ENCODE peak calls at places on chromosomes 4 and X, in ten cellular contexts. One of them, this sample, is unnamed.

GRCh38 chrX:55489315-55490009 is at the start of gene USP51:
- DNase-seq in upper lobe of right lung: peak; percentile 73
- DNase-seq in lower leg skin: peak; percentile 85
- DNase-seq in WERI-Rb-1: peak; percentile 39
- DNase-seq in AG09309: no peak
- DNase-seq in fibroblast of pulmonary artery: peak; percentile 68
- DNase-seq in right atrium auricular region: peak; percentile 58
- DNase-seq in endothelial cell of umbilical vein: peak; percentile 31
- DNase-seq in stomach: peak; percentile 42
- DNase-seq in A549: peak; percentile 11
- DNase-seq in this sample: no peak

GRCh38 chr4:28444886-28445496 is 1584.3 kb downstream of the STIM2 start:
- DNase-seq in A549: no peak
- DNase-seq in right atrium auricular region: no peak
- DNase-seq in upper lobe of right lung: no peak
- DNase-seq in stomach: no peak
- DNase-seq in WERI-Rb-1: no peak
- DNase-seq in lower leg skin: no peak
- DNase-seq in endothelial cell of umbilical vein: peak; percentile 39
- DNase-seq in fibroblast of pulmonary artery: peak; percentile 33
- DNase-seq in AG09309: no peak
- DNase-seq in this sample: no peak

GRCh38 chr4:186819357-186820086 is 95.9 kb upstream of the FAT1 start:
- DNase-seq in upper lobe of right lung: no peak
- DNase-seq in lower leg skin: no peak
- DNase-seq in stomach: no peak
- DNase-seq in AG09309: no peak
- DNase-seq in endothelial cell of umbilical vein: no peak
- DNase-seq in fibroblast of pulmonary artery: peak; percentile 21
- DNase-seq in WERI-Rb-1: no peak
- DNase-seq in right atrium auricular region: no peak
- DNase-seq in A549: no peak
- DNase-seq in this sample: no peak

GRCh38 chrX:24371391-24371972 is 11.0 kb downstream of the SUPT20HL1 start:
- DNase-seq in AG09309: no peak
- DNase-seq in A549: peak; percentile 69
- DNase-seq in fibroblast of pulmonary artery: peak; percentile 67
- DNase-seq in stomach: peak; percentile 67
- DNase-seq in WERI-Rb-1: peak; percentile 65
- DNase-seq in upper lobe of right lung: no peak
- DNase-seq in lower leg skin: no peak
- DNase-seq in endothelial cell of umbilical vein: peak; percentile 48
- DNase-seq in right atrium auricular region: peak; percentile 68
- DNase-seq in this sample: no peak

GRCh38 chr4:41133619-41134018 is 80.7 kb downstream of the APBB2 start:
- DNase-seq in WERI-Rb-1: peak; percentile 24
- DNase-seq in fibroblast of pulmonary artery: peak; percentile 40
- DNase-seq in AG09309: no peak
- DNase-seq in lower leg skin: no peak
- DNase-seq in A549: no peak
- DNase-seq in upper lobe of right lung: no peak
- DNase-seq in stomach: no peak
- DNase-seq in endothelial cell of umbilical vein: peak; percentile 40
- DNase-seq in right atrium auricular region: no peak
- DNase-seq in this sample: no peak

GRCh38 chrX:103187953-103188475 is 26.9 kb upstream of the BEX4 start:
- DNase-seq in WERI-Rb-1: no peak
- DNase-seq in endothelial cell of umbilical vein: no peak
- DNase-seq in upper lobe of right lung: no peak
- DNase-seq in lower leg skin: no peak
- DNase-seq in A549: no peak
- DNase-seq in AG09309: no peak
- DNase-seq in right atrium auricular region: no peak
- DNase-seq in fibroblast of pulmonary artery: peak; percentile 7
- DNase-seq in stomach: no peak
- DNase-seq in this sample: peak; percentile 20

GRCh38 chrX:40953369-40953768 is 131.9 kb upstream of the USP9X start:
- DNase-seq in AG09309: no peak
- DNase-seq in lower leg skin: no peak
- DNase-seq in upper lobe of right lung: no peak
- DNase-seq in endothelial cell of umbilical vein: no peak
- DNase-seq in stomach: no peak
- DNase-seq in fibroblast of pulmonary artery: no peak
- DNase-seq in A549: no peak
- DNase-seq in WERI-Rb-1: no peak
- DNase-seq in right atrium auricular region: no peak
- DNase-seq in this sample: no peak

GRCh38 chr4:142376204-142376603 is 469.9 kb downstream of the INPP4B start:
- DNase-seq in upper lobe of right lung: no peak
- DNase-seq in WERI-Rb-1: no peak
- DNase-seq in AG09309: no peak
- DNase-seq in stomach: no peak
- DNase-seq in right atrium auricular region: no peak
- DNase-seq in A549: no peak
- DNase-seq in endothelial cell of umbilical vein: no peak
- DNase-seq in fibroblast of pulmonary artery: no peak
- DNase-seq in lower leg skin: no peak
- DNase-seq in this sample: no peak

DNA sequence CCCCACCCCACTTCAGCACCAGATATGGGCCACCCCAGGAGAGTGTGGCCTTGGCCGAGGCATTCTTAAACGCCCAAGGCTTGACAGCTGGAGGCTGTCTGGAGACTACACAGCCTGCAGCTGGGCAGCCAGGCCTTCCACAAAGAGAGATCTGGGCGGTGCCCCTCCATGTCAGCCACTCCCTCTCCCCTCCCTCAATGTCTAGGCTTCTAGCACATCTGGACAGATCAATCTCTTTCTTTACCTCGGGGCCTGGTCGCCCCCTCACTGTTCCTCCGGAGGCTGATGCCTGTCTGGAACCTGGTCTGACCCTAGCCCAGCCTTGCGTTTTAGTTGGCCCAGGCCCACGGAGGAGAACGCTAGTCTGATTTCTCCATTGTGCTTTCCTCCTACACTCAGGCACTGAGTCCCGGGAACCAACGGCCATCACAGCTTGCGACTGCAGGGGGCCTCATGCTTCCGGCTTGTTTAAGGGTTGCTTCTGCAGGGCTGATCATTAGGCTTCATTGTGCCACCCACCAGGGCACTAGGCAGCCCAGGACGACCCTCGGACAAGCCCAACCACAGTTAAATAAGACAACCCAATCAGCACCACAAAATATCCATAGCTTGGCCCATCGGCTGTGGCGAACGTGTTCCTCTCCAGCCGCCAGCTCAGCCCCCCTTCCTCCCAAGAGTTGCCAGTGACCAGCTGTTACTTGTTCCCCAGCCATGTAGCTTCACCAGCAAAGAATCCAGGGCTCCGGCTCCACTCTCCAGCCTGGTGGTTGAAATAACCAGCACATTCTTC is 200.6 kb downstream of the BCOR start:
- DNase-seq in WERI-Rb-1: no peak
- DNase-seq in right atrium auricular region: no peak
- DNase-seq in stomach: no peak
- DNase-seq in A549: peak; percentile 38
- DNase-seq in endothelial cell of umbilical vein: no peak
- DNase-seq in lower leg skin: no peak
- DNase-seq in fibroblast of pulmonary artery: peak; percentile 69
- DNase-seq in AG09309: no peak
- DNase-seq in upper lobe of right lung: no peak
- DNase-seq in this sample: no peak
- TF ChIP-seq CTCF in WERI-Rb-1: no peak
- TF ChIP-seq CTCF in right atrium auricular region: no peak
- TF ChIP-seq CTCF in stomach: no peak
- TF ChIP-seq CTCF in A549: no peak
- TF ChIP-seq CTCF in endothelial cell of umbilical vein: no peak
- TF ChIP-seq CTCF in lower leg skin: no peak
- TF ChIP-seq CTCF in fibroblast of pulmonary artery: no peak
- TF ChIP-seq CTCF in AG09309: peak; percentile 5
- TF ChIP-seq CTCF in upper lobe of right lung: peak; percentile 8
- TF ChIP-seq CTCF in this sample: no peak

DNA sequence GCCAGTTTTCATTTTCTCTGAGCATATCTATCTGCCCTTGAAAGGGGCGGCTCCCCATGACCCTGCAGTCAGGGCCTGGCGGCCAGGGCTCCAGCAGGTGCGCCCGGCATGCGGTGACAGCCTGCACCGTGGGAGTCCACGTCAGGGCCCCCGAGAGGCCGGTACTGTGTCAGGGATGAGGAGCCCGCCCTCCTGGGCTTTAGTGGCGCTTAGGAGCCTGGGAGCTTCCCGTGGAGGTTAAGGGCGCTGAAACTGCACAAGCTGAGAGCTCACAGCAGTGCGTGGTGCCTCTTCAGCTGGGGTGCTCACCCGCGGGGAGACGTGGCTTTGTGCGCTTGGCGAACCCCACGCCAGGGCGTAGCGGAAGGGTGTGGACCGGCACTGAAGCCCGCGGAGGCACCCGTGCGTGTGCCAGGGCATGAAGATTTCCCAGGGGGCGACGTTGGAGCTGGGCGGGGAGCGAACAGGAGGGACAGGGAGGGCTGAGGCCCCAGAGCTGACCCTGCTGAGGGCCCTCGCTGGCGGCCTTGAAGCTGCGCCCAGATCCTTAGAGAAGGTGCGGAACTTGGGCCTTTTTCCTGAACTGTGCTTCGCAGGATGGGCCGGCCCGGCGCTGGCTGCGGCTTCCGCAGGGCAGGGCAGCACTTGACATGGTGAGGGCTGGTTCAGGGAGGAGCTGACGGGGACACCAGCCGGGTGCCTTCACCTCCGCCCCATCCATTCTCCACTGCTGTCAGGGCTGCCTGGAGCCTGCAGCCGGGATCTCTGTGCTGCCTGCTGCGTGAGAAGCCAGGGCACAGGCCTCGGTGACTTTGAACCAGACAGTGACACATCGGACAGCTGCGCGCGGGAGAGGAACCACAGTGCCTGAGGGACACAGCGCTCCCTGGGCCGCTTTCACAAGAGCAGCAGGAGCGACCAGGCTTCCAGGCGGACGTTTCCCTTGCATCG is 32.9 kb downstream of the HTT-AS start:
- DNase-seq in lower leg skin: peak; percentile 93
- DNase-seq in WERI-Rb-1: no peak
- DNase-seq in fibroblast of pulmonary artery: no peak
- DNase-seq in stomach: peak; percentile 35
- DNase-seq in right atrium auricular region: peak; percentile 79
- DNase-seq in AG09309: no peak
- DNase-seq in A549: no peak
- DNase-seq in upper lobe of right lung: peak; percentile 86
- DNase-seq in endothelial cell of umbilical vein: peak; percentile 44
- DNase-seq in this sample: no peak
- H3K4me3 ChIP-seq in lower leg skin: peak overlapping the region; percentile 7
- H3K4me3 ChIP-seq in WERI-Rb-1: no peak overlapping the region
- H3K4me3 ChIP-seq in fibroblast of pulmonary artery: peak overlapping the region; percentile 12
- H3K4me3 ChIP-seq in stomach: peak overlapping the region; percentile 34
- H3K4me3 ChIP-seq in right atrium auricular region: peak overlapping the region; percentile 54
- H3K4me3 ChIP-seq in AG09309: peak overlapping the region; percentile 52
- H3K4me3 ChIP-seq in A549: no peak overlapping the region
- H3K4me3 ChIP-seq in upper lobe of right lung: peak overlapping the region; percentile 60
- H3K4me3 ChIP-seq in endothelial cell of umbilical vein: peak overlapping the region; percentile 41
- H3K4me3 ChIP-seq in this sample: peak overlapping the region; percentile 45

DNA sequence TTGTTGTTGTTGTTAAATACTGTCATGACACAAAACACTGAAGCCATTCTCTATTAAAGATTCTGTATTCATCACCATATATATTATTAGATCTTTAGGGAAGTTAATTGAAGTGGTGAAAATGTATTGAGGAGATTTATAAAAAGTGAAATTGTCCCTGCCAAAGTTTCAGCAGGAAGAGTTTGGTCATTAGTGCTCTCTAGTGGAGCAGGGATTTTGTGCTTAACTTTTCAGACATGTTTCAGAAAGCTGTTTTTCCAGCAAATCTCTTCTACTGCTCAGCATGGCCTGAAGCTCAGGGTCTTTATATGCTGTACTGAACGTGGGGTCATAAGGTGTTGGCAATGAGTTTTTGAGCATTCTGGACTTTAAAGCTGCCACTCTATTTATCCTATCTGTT is 36.7 kb upstream of the CXXC4 start:
- DNase-seq in A549: no peak
- DNase-seq in endothelial cell of umbilical vein: no peak
- DNase-seq in fibroblast of pulmonary artery: peak; percentile 1
- DNase-seq in right atrium auricular region: no peak
- DNase-seq in upper lobe of right lung: no peak
- DNase-seq in lower leg skin: no peak
- DNase-seq in stomach: no peak
- DNase-seq in AG09309: no peak
- DNase-seq in WERI-Rb-1: no peak
- DNase-seq in this sample: peak; percentile 12
- TF ChIP-seq CTCF in A549: no peak
- TF ChIP-seq CTCF in endothelial cell of umbilical vein: no peak
- TF ChIP-seq CTCF in fibroblast of pulmonary artery: no peak
- TF ChIP-seq CTCF in right atrium auricular region: no peak
- TF ChIP-seq CTCF in upper lobe of right lung: no peak
- TF ChIP-seq CTCF in lower leg skin: no peak
- TF ChIP-seq CTCF in stomach: no peak
- TF ChIP-seq CTCF in AG09309: no peak
- TF ChIP-seq CTCF in WERI-Rb-1: peak; percentile 4
- TF ChIP-seq CTCF in this sample: peak; percentile 38

GRCh38 chr4:7511509-7511908 is 76.8 kb upstream of the PSAPL1 start:
- DNase-seq in stomach: no peak
- DNase-seq in endothelial cell of umbilical vein: no peak
- DNase-seq in lower leg skin: no peak
- DNase-seq in right atrium auricular region: no peak
- DNase-seq in AG09309: no peak
- DNase-seq in WERI-Rb-1: no peak
- DNase-seq in fibroblast of pulmonary artery: no peak
- DNase-seq in A549: no peak
- DNase-seq in upper lobe of right lung: no peak
- DNase-seq in this sample: no peak

GRCh38 chr4:7512428-7512827 is 77.7 kb upstream of the PSAPL1 start:
- DNase-seq in A549: no peak
- DNase-seq in endothelial cell of umbilical vein: no peak
- DNase-seq in upper lobe of right lung: no peak
- DNase-seq in stomach: no peak
- DNase-seq in AG09309: no peak
- DNase-seq in lower leg skin: no peak
- DNase-seq in right atrium auricular region: no peak
- DNase-seq in WERI-Rb-1: no peak
- DNase-seq in fibroblast of pulmonary artery: no peak
- DNase-seq in this sample: no peak

GRCh38 chr4:7512946-7513345 is 78.2 kb upstream of the PSAPL1 start:
- DNase-seq in endothelial cell of umbilical vein: no peak
- DNase-seq in AG09309: no peak
- DNase-seq in lower leg skin: no peak
- DNase-seq in fibroblast of pulmonary artery: no peak
- DNase-seq in WERI-Rb-1: no peak
- DNase-seq in upper lobe of right lung: no peak
- DNase-seq in A549: no peak
- DNase-seq in stomach: no peak
- DNase-seq in right atrium auricular region: no peak
- DNase-seq in this sample: no peak

GRCh38 chr4:7507381-7507780 is 72.7 kb upstream of the PSAPL1 start:
- DNase-seq in upper lobe of right lung: no peak
- DNase-seq in A549: no peak
- DNase-seq in fibroblast of pulmonary artery: no peak
- DNase-seq in AG09309: peak; percentile 28
- DNase-seq in endothelial cell of umbilical vein: no peak
- DNase-seq in stomach: no peak
- DNase-seq in lower leg skin: no peak
- DNase-seq in right atrium auricular region: no peak
- DNase-seq in WERI-Rb-1: no peak
- DNase-seq in this sample: no peak

DNA sequence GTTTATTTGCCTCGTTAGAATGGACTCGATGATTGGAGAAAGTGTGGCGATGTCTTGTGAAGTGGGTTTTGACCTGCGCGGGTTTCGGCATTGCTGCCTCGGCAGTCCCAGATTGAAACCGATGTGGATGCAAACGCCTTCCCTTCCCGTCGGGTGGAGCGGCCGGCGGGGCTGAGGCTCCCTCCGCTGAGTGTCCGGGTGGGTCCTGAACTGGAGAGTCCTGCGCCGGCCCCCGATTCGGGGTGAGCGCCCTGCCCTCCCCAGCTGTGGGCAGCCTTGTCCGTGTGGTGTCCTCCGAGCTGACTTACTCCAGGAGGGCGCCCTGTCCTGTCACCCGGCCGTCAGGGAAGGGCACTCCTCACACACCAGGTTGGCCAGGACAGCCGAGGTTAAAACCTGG is 75.3 kb upstream of the PSAPL1 start:
- DNase-seq in fibroblast of pulmonary artery: no peak
- DNase-seq in WERI-Rb-1: no peak
- DNase-seq in stomach: no peak
- DNase-seq in A549: no peak
- DNase-seq in AG09309: no peak
- DNase-seq in lower leg skin: no peak
- DNase-seq in endothelial cell of umbilical vein: no peak
- DNase-seq in upper lobe of right lung: no peak
- DNase-seq in right atrium auricular region: no peak
- DNase-seq in this sample: no peak
- H3K4me3 ChIP-seq in fibroblast of pulmonary artery: no peak overlapping the region
- H3K4me3 ChIP-seq in WERI-Rb-1: no peak overlapping the region
- H3K4me3 ChIP-seq in stomach: no peak overlapping the region
- H3K4me3 ChIP-seq in A549: no peak overlapping the region
- H3K4me3 ChIP-seq in AG09309: no peak overlapping the region
- H3K4me3 ChIP-seq in lower leg skin: no peak overlapping the region
- H3K4me3 ChIP-seq in endothelial cell of umbilical vein: no peak overlapping the region
- H3K4me3 ChIP-seq in upper lobe of right lung: no peak overlapping the region
- H3K4me3 ChIP-seq in right atrium auricular region: no peak overlapping the region
- H3K4me3 ChIP-seq in this sample: no peak overlapping the region